ENCODE peak calls at places on chromosomes 13 and 19, in six cellular contexts. U, O, Y, I, H and J are unnamed samples.

GRCh38 chr19:1223018-1223855 is 14.6 kb downstream of the CBARP start:
- DNase-seq in U (peak), O (no peak), Y (no peak), I (no peak), H (no peak), J (peak)

GRCh38 chr19:31269425-31270127 is 79.7 kb downstream of the TSHZ3 start:
- DNase-seq in U (no peak), O (no peak), Y (no peak), I (no peak), H (no peak), J (no peak)

GRCh38 chr13:51620165-51620983 is 36.1 kb downstream of the WDFY2 start:
- DNase-seq in U (no peak), O (no peak), Y (no peak), I (no peak), H (no peak), J (no peak)

GRCh38 chr13:50485979-50486935 is 357.2 kb downstream of the DLEU7 start:
- DNase-seq in U (no peak), O (peak), Y (no peak), I (no peak), H (no peak), J (no peak)

GRCh38 chr13:20669162-20669561 is 34.3 kb upstream of the IL17D start:
- DNase-seq in U (no peak), O (no peak), Y (no peak), I (no peak), H (no peak), J (no peak)

GRCh38 chr13:26831336-26831908 is 70.8 kb upstream of the GPR12 start:
- DNase-seq in U (no peak), O (no peak), Y (no peak), I (no peak), H (no peak), J (no peak)

GRCh38 chr19:51226068-51226467 is 1.2 kb downstream of the CD33 start:
- DNase-seq in U (no peak), O (no peak), Y (no peak), I (no peak), H (no peak), J (no peak)

GRCh38 chr13:24007979-24008620 is 110.8 kb upstream of the C1QTNF9B start:
- DNase-seq in U (no peak), O (no peak), Y (no peak), I (no peak), H (no peak), J (no peak)

GRCh38 chr19:5186293-5187050 is 154.1 kb downstream of the PTPRS start:
- DNase-seq in U (no peak), O (no peak), Y (no peak), I (no peak), H (peak), J (no peak)

GRCh38 chr13:79663977-79664636 is 183.2 kb downstream of the NDFIP2 start:
- DNase-seq in U (no peak), O (no peak), Y (no peak), I (no peak), H (no peak), J (no peak)

GRCh38 chr19:13899393-13899792 is 6.5 kb downstream of the BRME1 start:
- DNase-seq in U (no peak), O (no peak), Y (no peak), I (no peak), H (no peak), J (no peak)

GRCh38 chr19:3358919-3359849 is 7.2 kb upstream of the NFIC start:
- DNase-seq in U (peak), O (peak), Y (peak), I (peak), H (no peak), J (peak)

GRCh38 chr19:5595129-5595528 is 27.4 kb upstream of the TINCR start:
- DNase-seq in U (no peak), O (no peak), Y (no peak), I (no peak), H (no peak), J (no peak)

GRCh38 chr13:32253911-32254399 is 61.2 kb downstream of the ZAR1L start:
- DNase-seq in U (no peak), O (no peak), Y (no peak), I (no peak), H (no peak), J (no peak)

GRCh38 chr13:21338156-21338555 is 120.9 kb downstream of the ZDHHC20 start:
- DNase-seq in U (no peak), O (no peak), Y (no peak), I (no peak), H (no peak), J (no peak)

GRCh38 chr13:105442941-105443340 is 1092.5 kb downstream of the EFNB2 start:
- DNase-seq in U (no peak), O (no peak), Y (no peak), I (no peak), H (peak), J (peak)

GRCh38 chr19:54162241-54162805 is 2.8 kb upstream of the LENG1 start:
- DNase-seq in U (peak), O (peak), Y (peak), I (peak), H (no peak), J (peak)

GRCh38 chr13:71587778-71588177 is 279.2 kb downstream of the DACH1 start:
- DNase-seq in U (no peak), O (no peak), Y (no peak), I (no peak), H (no peak), J (no peak)

GRCh38 chr13:96816261-96816660 is 178.0 kb downstream of the OXGR1 start:
- DNase-seq in U (no peak), O (no peak), Y (no peak), I (no peak), H (no peak), J (no peak)

GRCh38 chr13:49587311-49587847 is 2.0 kb upstream of the RCBTB1 start:
- DNase-seq in U (no peak), O (no peak), Y (no peak), I (no peak), H (peak), J (no peak)

GRCh38 chr13:76875256-76875655 is 10.9 kb downstream of the KCTD12 start:
- DNase-seq in U (no peak), O (no peak), Y (no peak), I (no peak), H (no peak), J (no peak)

GRCh38 chr13:106426909-106427308 is 108.6 kb downstream of the EFNB2 start:
- DNase-seq in U (no peak), O (no peak), Y (no peak), I (no peak), H (no peak), J (no peak)

GRCh38 chr19:58009666-58010301 is 7.2 kb upstream of the ZNF606 start:
- DNase-seq in U (no peak), O (peak), Y (peak), I (peak), H (no peak), J (peak)